ENCODE peak calls at places on chromosomes 13 and 19, in four cellular contexts. O, X, B and A are unnamed samples.
A peak's percentile ranks its signal among the peaks of the same experiment; 100 is the strongest.

GRCh38 chr13:100461309-100462035 is 127.1 kb downstream of the GGACT start:
- DNase-seq in X (no peak), B (no peak), O (no peak), A (no peak)

GRCh38 chr13:109105899-109106298 is 476.5 kb downstream of the MYO16 start:
- DNase-seq in B (no peak), O (no peak), X (no peak), A (no peak)

GRCh38 chr13:93967286-93967685 is 512.2 kb downstream of the DCT start:
- DNase-seq in B (no peak), X (no peak), O (no peak), A (no peak)

GRCh38 chr19:47694466-47695273 is 18.6 kb upstream of the EHD2 start:
- DNase-seq in B (no peak), O (no peak), X (no peak), A (no peak)

GRCh38 chr13:76719955-76720354 is 166.2 kb downstream of the KCTD12 start:
- DNase-seq in B (no peak), X (no peak), O (no peak), A (no peak)

GRCh38 chr13:100394005-100394695 is 194.4 kb downstream of the GGACT start:
- DNase-seq in B (no peak), X (no peak), O (no peak), A (no peak)

GRCh38 chr13:114166381-114167131 is 12.5 kb upstream of the CFAP97D2 start:
- DNase-seq in O (no peak), X (no peak), B (no peak), A (no peak)

GRCh38 chr13:45875951-45876350 is 24.4 kb upstream of the SIAH3 start:
- DNase-seq in B (no peak), O (no peak), X (no peak), A (no peak)

GRCh38 chr13:29937836-29938235 is 87.4 kb upstream of the UBL3 start:
- DNase-seq in O (no peak), B (no peak), X (no peak), A (no peak)

GRCh38 chr13:102779426-102780159 is 6.0 kb upstream of the TEX30 start:
- DNase-seq in B (no peak), X (no peak), O (no peak), A (no peak)

GRCh38 chr13:93230466-93230865 is 3.9 kb downstream of the GPC6 start:
- DNase-seq in B (no peak), X (no peak), O (no peak), A (no peak)

GRCh38 chr13:35388979-35389378 is 87.5 kb downstream of the MAB21L1 start:
- DNase-seq in B (no peak), X (no peak), O (no peak), A (no peak)

GRCh38 chr13:46288570-46289259 is 77.0 kb downstream of the LRRC63 start:
- DNase-seq in O (no peak), X (no peak), B (peak; percentile 17), A (no peak)

GRCh38 chr13:51645154-51645650 is 60.9 kb downstream of the WDFY2 start:
- DNase-seq in B (no peak), O (no peak), X (no peak), A (no peak)

GRCh38 chr19:35901055-35901644 is 810 bp upstream of the NFKBID start:
- DNase-seq in B (no peak), O (no peak), X (no peak), A (no peak)

GRCh38 chr13:108155185-108156106 is 59.9 kb downstream of the LIG4 start:
- DNase-seq in B (no peak), O (peak; percentile 39), X (peak; percentile 42), A (peak; percentile 63)

GRCh38 chr19:35551091-35551810 is 5.8 kb downstream of the TMEM147 start:
- DNase-seq in X (no peak), B (no peak), O (no peak), A (no peak)

GRCh38 chr19:43639507-43640423 is at the start of gene CADM4:
- DNase-seq in B (peak; percentile 43), X (peak; percentile 60), O (no peak), A (no peak)

GRCh38 chr13:65677906-65678305 is 1552.2 kb downstream of the PCDH9 start:
- DNase-seq in X (no peak), B (no peak), O (no peak), A (no peak)

GRCh38 chr19:34269489-34269888 is 15.1 kb downstream of the GARRE1 start:
- DNase-seq in X (no peak), B (no peak), O (no peak), A (no peak)

GRCh38 chr19:56333506-56333905 is 18.9 kb upstream of the ZSCAN5A start:
- DNase-seq in O (no peak), B (peak; percentile 45), X (no peak), A (no peak)

GRCh38 chr13:79525458-79525857 is 44.5 kb downstream of the NDFIP2 start:
- DNase-seq in X (no peak), O (no peak), B (no peak), A (no peak)

GRCh38 chr19:46739290-46739771 is 6.5 kb upstream of the FKRP start:
- DNase-seq in B (no peak), O (no peak), X (no peak), A (no peak)

GRCh38 chr13:25633108-25633507 is 261.3 kb downstream of the ATP8A2 start:
- DNase-seq in B (no peak), X (no peak), O (no peak), A (no peak)

GRCh38 chr19:6376512-6377193 is 920 bp upstream of the PSPN start:
- DNase-seq in O (no peak), B (no peak), X (no peak), A (no peak)

GRCh38 chr19:15197275-15198005 is 3.4 kb downstream of the NOTCH3 start:
- DNase-seq in O (no peak), X (no peak), B (no peak), A (no peak)

GRCh38 chr13:107842562-107843180 is 372.7 kb downstream of the LIG4 start:
- DNase-seq in B (no peak), O (no peak), X (no peak), A (no peak)

GRCh38 chr19:6580313-6580712 is 10.6 kb downstream of the CD70 start:
- DNase-seq in X (no peak), B (no peak), O (no peak), A (no peak)

GRCh38 chr19:4524808-4525562 is 6.7 kb upstream of the PLIN4 start:
- DNase-seq in X (no peak), O (peak; percentile 28), B (no peak), A (peak; percentile 44)

GRCh38 chr13:26941345-26942174 is 181.0 kb upstream of the GPR12 start:
- DNase-seq in O (no peak), B (no peak), X (no peak), A (no peak)

GRCh38 chr13:26965976-26966375 is 205.4 kb upstream of the GPR12 start:
- DNase-seq in B (no peak), X (no peak), O (no peak), A (no peak)

GRCh38 chr13:51347099-51347498 is 7.6 kb downstream of the SERPINE3 start:
- DNase-seq in X (no peak), B (no peak), O (no peak), A (no peak)

GRCh38 chr13:105817011-105817410 is 718.5 kb downstream of the EFNB2 start:
- DNase-seq in B (no peak), O (no peak), X (no peak), A (no peak)

GRCh38 chr13:110372676-110373075 is 65.6 kb downstream of the COL4A2 start:
- DNase-seq in X (no peak), O (no peak), B (no peak), A (no peak)
- H3K4me1 ChIP-seq in X (peaks cover 49% of the 10 kb centered on the region), O (peaks cover 8% of the 10 kb centered on the region), B (no peaks in the 10 kb centered on the region), A (peaks cover 9% of the 10 kb centered on the region)

GRCh38 chr19:55146078-55146647 is 2.8 kb downstream of the TNNT1 start:
- DNase-seq in O (no peak), X (no peak), B (no peak), A (no peak)
- TF ChIP-seq CTCF in O (no peak), X (peak; percentile 8), B (no peak), A (no peak)

GRCh38 chr13:112069727-112070300 is 2.9 kb downstream of the SOX1 start:
- DNase-seq in B (no peak), X (no peak), O (no peak), A (no peak)

GRCh38 chr13:112068531-112069062 is 1.6 kb downstream of the SOX1 start:
- DNase-seq in O (no peak), B (no peak), X (no peak), A (no peak)

GRCh38 chr13:112067121-112067741 is at the start of gene SOX1:
- DNase-seq in O (no peak), X (no peak), B (no peak), A (no peak)

GRCh38 chr13:112067871-112068305 is 939 bp downstream of the SOX1 start:
- DNase-seq in X (no peak), O (no peak), B (no peak), A (no peak)

DNA sequence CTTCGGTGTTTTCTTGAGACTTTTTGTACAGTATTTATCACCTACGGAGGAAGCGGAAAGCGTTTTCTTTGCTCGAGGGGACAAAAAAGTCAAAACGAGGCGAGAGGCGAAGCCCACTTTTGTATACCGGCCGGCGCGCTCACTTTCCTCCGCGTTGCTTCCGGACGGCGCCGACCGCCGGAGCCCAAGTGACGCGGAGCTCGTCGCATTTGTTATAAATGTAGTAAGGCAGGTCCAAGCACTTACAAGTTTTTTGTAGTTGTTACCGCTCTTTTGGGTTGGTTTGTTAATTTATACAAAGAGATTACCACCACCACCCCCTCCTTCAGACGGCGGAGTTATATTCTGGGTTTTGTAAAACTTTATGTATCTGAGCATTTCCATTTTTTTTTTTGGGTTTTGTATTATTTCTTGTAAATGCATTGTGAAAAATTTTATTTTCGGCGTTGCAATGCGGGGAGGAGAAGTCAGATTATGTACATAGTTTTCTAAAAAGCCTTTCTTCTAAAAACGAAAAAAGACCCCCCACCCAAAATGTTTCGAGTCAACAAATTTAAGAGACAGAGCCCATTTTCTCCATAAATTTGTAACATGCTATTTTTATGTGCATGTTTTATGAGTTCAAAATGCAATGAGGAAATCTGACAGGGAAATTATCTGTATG is 2.2 kb downstream of the SOX1 start:
- DNase-seq in X (no peak), B (no peak), O (no peak), A (no peak)
- H3K4me3 ChIP-seq in X (no peak overlapping the region), B (no peak overlapping the region), O (no peak overlapping the region), A (no peak overlapping the region)

GRCh38 chr19:39130337-39131254 is 5.0 kb downstream of the PAK4 start:
- DNase-seq in O (no peak), B (peak; percentile 79), X (no peak), A (no peak)

GRCh38 chr19:39135701-39136100 is 10.1 kb downstream of the PAK4 start:
- DNase-seq in X (no peak), B (no peak), O (no peak), A (no peak)

GRCh38 chr19:39133431-39134270 is 8.1 kb downstream of the PAK4 start:
- DNase-seq in O (no peak), X (no peak), B (peak; percentile 46), A (peak; percentile 56)

GRCh38 chr19:39131255-39131755 is 5.7 kb downstream of the PAK4 start:
- DNase-seq in O (no peak), X (no peak), B (no peak), A (no peak)

DNA sequence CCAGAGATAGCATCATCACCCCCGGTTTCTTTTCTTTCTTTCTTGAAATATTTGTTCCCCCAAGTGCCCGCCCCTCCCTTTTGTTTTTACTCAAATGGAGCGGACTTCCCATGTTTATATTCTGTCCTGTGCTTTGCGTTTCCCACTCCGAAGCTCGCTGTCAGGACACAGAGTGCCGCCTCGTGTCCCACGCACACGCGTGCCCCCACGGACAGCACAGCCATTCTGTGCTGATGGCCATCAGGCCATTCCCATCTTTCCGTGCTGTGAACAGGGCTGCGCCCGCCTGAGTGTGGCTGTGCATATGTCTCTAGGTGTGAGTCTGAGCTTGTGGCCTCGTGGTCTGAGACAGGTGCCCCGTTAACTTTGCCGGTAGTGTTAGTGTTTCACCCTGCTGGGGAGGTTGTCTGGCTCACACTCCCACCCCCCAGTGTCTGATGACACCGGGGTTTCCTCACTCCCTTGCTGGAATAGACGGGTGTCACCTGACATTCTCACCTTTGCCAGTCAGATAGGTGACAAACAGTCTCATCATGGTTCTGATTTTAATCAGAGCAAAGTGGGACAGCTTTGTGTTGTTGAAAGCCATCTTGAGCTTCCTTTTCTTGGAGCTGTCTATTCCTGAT is 6.9 kb downstream of the PAK4 start:
- DNase-seq in B (no peak), O (no peak), X (no peak), A (no peak)
- H3K4me1 ChIP-seq in B (peaks cover 64% of the 10 kb centered on the region), O (peaks cover 62% of the 10 kb centered on the region), X (peaks cover 62% of the 10 kb centered on the region), A (no peaks in the 10 kb centered on the region)